ENCODE peak calls at places on chromosomes 1 and 21, in ten cellular contexts. Y, G, Z, X, H, D, T, N, P and L are unnamed samples.
A peak's percentile ranks its signal among the peaks of the same experiment; 100 is the strongest.

GRCh38 chr1:75482951-75483350 is 128.0 kb downstream of the SLC44A5 start:
- DNase-seq in Y (no peak), G (no peak), Z (no peak), X (no peak), H (no peak), D (no peak), T (no peak), N (no peak), P (no peak), L (no peak)

GRCh38 chr1:43552813-43553212 is 22.1 kb downstream of the PTPRF start:
- DNase-seq in Y (no peak), G (no peak), Z (no peak), X (peak; percentile 68), H (no peak), D (no peak), T (no peak), N (no peak), P (peak; percentile 11), L (no peak)

GRCh38 chr1:40784141-40784770 is 669 bp downstream of the KCNQ4 start:
- DNase-seq in Y (no peak), G (no peak), Z (no peak), X (no peak), H (no peak), D (no peak), T (peak; percentile 29), N (no peak), P (no peak), L (no peak)

GRCh38 chr21:25565272-25566199 is 41.7 kb downstream of the MRPL39 start:
- DNase-seq in Y (no peak), G (no peak), Z (no peak), X (no peak), H (no peak), D (no peak), T (no peak), N (no peak), P (no peak), L (no peak)

GRCh38 chr1:18907021-18907913 is 4.9 kb upstream of the ALDH4A1 start:
- DNase-seq in Y (peak; percentile 69), G (no peak), Z (peak; percentile 34), X (no peak), H (peak; percentile 51), D (peak; percentile 45), T (peak; percentile 73), N (peak; percentile 55), P (peak; percentile 63), L (no peak)

GRCh38 chr1:223175032-223175431 is 32.0 kb upstream of the TLR5 start:
- DNase-seq in Y (no peak), G (no peak), Z (no peak), X (peak; percentile 19), H (no peak), D (no peak), T (no peak), N (peak; percentile 54), P (peak; percentile 24), L (no peak)

GRCh38 chr1:241219449-241219848 is 137.6 kb downstream of the RGS7 start:
- DNase-seq in Y (no peak), G (no peak), Z (no peak), X (no peak), H (no peak), D (no peak), T (no peak), N (peak; percentile 42), P (no peak), L (no peak)

GRCh38 chr1:216705686-216706085 is 17.5 kb downstream of the ESRRG start:
- DNase-seq in Y (no peak), G (no peak), Z (no peak), X (no peak), H (no peak), D (no peak), T (no peak), N (no peak), P (no peak), L (no peak)

GRCh38 chr1:13863701-13864100 is 163.7 kb downstream of the PRDM2 start:
- DNase-seq in Y (no peak), G (no peak), Z (no peak), X (no peak), H (no peak), D (no peak), T (no peak), N (no peak), P (no peak), L (no peak)

GRCh38 chr1:14997646-14998276 is 155.8 kb upstream of the TMEM51 start:
- DNase-seq in Y (no peak), G (no peak), Z (no peak), X (no peak), H (no peak), D (no peak), T (no peak), N (no peak), P (no peak), L (no peak)
- TF ChIP-seq CTCF in Y (no peak), G (no peak), Z (no peak), X (no peak), H (no peak), D (no peak), T (no peak), N (no peak), P (no peak), L (no peak)

DNA sequence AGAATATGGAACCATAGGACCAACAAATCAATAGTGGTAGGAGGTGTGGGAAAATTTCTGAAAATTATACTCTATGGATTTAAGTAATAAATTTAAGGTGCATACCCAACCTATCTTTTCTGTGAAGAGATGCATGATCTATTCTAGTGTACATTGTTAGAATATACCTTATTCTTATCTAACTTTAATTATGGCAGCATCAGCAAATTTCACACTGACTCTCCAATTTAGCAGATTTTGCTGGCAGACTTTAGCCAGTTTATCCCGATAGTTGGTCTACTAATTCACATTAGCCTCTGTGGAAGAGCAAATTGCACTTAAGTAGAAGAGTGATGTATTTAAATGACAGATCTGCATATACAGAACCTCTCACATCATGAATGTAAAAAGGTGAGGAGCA is 400.0 kb downstream of the PLA2G4A start:
- DNase-seq in Y (no peak), G (no peak), Z (no peak), X (no peak), H (no peak), D (no peak), T (no peak), N (no peak), P (no peak), L (no peak)
- TF ChIP-seq CTCF in Y (no peak), G (no peak), Z (no peak), X (no peak), H (no peak), D (no peak), T (no peak), N (no peak), P (no peak), L (no peak)

GRCh38 chr1:25018878-25019277 is 88.8 kb upstream of the RUNX3 start:
- DNase-seq in Y (no peak), G (no peak), Z (no peak), X (no peak), H (no peak), D (no peak), T (no peak), N (no peak), P (no peak), L (no peak)

GRCh38 chr1:25019351-25020172 is 89.5 kb upstream of the RUNX3 start:
- DNase-seq in Y (no peak), G (no peak), Z (no peak), X (no peak), H (no peak), D (peak; percentile 67), T (no peak), N (no peak), P (no peak), L (no peak)

GRCh38 chr1:25020173-25020840 is 90.2 kb upstream of the RUNX3 start:
- DNase-seq in Y (no peak), G (no peak), Z (no peak), X (no peak), H (no peak), D (no peak), T (no peak), N (no peak), P (no peak), L (no peak)

GRCh38 chr1:25018110-25018470 is 88.0 kb upstream of the RUNX3 start:
- DNase-seq in Y (no peak), G (no peak), Z (no peak), X (no peak), H (no peak), D (no peak), T (no peak), N (no peak), P (no peak), L (no peak)

DNA sequence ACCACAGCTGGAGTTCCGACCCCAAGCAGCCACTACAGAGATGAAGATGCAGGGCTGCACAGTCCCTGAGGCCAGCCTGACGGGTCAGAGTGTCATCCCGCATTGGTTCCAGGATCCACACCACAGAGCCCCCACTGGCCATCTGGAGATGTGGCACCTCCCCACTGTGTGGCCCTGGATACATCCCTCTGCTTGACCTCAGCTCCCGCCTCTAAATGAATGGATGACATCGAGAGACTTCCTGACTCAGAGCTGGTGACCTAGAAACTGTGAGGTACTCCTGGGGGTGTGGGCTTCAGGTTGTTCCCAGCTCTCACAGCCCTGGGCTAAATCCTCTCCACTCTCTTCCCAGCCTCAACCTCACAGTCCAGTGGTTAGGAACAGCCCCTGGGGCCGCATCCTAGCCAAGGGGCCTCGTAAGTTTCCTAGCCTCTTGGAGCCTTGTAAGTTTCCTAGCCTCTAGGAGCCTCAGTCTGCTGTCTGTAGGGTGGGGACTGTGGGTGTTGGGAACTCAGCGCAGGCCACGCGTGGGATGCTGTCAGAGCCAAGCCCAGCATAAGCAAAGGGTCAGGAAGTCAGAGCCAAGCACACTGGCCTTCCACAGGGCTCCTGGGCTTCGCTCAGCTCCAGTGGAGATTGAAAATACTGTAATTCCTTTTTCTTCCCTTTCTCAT is 87.5 kb upstream of the RUNX3 start:
- DNase-seq in Y (peak; percentile 62), G (no peak), Z (no peak), X (peak; percentile 12), H (no peak), D (no peak), T (no peak), N (no peak), P (peak; percentile 17), L (no peak)
- TF ChIP-seq CTCF in Y (no peak), G (no peak), Z (no peak), X (no peak), H (no peak), D (no peak), T (no peak), N (no peak), P (peak; percentile 41), L (no peak)

GRCh38 chr1:3858231-3858981 is 1.1 kb downstream of the DFFB start:
- DNase-seq in Y (peak; percentile 26), G (peak; percentile 10), Z (no peak), X (peak; percentile 32), H (no peak), D (no peak), T (peak; percentile 44), N (peak; percentile 4), P (peak; percentile 4), L (no peak)

GRCh38 chr1:3852711-3853498 is 4.1 kb downstream of the CEP104 start:
- DNase-seq in Y (no peak), G (no peak), Z (no peak), X (no peak), H (no peak), D (no peak), T (no peak), N (no peak), P (no peak), L (no peak)

GRCh38 chr1:3857791-3858129 is 484 bp downstream of the DFFB start:
- DNase-seq in Y (no peak), G (no peak), Z (no peak), X (no peak), H (no peak), D (no peak), T (no peak), N (peak; percentile 2), P (no peak), L (no peak)

GRCh38 chr1:3852091-3852490 is 4.9 kb downstream of the CEP104 start:
- DNase-seq in Y (no peak), G (no peak), Z (no peak), X (no peak), H (no peak), D (no peak), T (no peak), N (no peak), P (no peak), L (no peak)

GRCh38 chr1:3856923-3857790 is at the start of the genes CEP104 and DFFB:
- DNase-seq in Y (peak; percentile 90), G (peak; percentile 46), Z (peak; percentile 98), X (peak; percentile 81), H (peak; percentile 98), D (peak; percentile 99), T (peak; percentile 89), N (peak; percentile 94), P (peak; percentile 73), L (peak; percentile 64)
- TF ChIP-seq CTCF in Y (no peak), G (no peak), Z (peak; percentile 47), X (no peak), H (peak; percentile 54), D (no peak), T (no peak), N (no peak), P (no peak), L (no peak)